ENCODE peak calls at places on chromosome 21, in four cellular contexts. One of them, this sample, is unnamed.

GRCh38 chr21:28066051-28066450 is 926.6 kb downstream of the LTN1 start:
- DNase-seq in right atrium auricular region: no peak
- DNase-seq in brain microvascular endothelial cell: no peak
- DNase-seq in mucosa of descending colon: no peak
- DNase-seq in this sample: no peak

GRCh38 chr21:25485914-25486313 is 121.4 kb downstream of the MRPL39 start:
- DNase-seq in right atrium auricular region: no peak
- DNase-seq in brain microvascular endothelial cell: no peak
- DNase-seq in mucosa of descending colon: no peak
- DNase-seq in this sample: no peak

GRCh38 chr21:17821121-17821520 is 2.0 kb upstream of the C21orf91 start:
- DNase-seq in right atrium auricular region: no peak
- DNase-seq in brain microvascular endothelial cell: no peak
- DNase-seq in mucosa of descending colon: no peak
- DNase-seq in this sample: no peak

GRCh38 chr21:46412521-46413364 is 45.9 kb upstream of the DIP2A start:
- DNase-seq in right atrium auricular region: no peak
- DNase-seq in brain microvascular endothelial cell: no peak
- DNase-seq in mucosa of descending colon: no peak
- DNase-seq in this sample: no peak

GRCh38 chr21:42120056-42120903 is 49.2 kb downstream of the UMODL1 start:
- DNase-seq in right atrium auricular region: no peak
- DNase-seq in brain microvascular endothelial cell: no peak
- DNase-seq in mucosa of descending colon: no peak
- DNase-seq in this sample: no peak

GRCh38 chr21:44416193-44416592 is 39.1 kb upstream of the LRRC3 start:
- DNase-seq in right atrium auricular region: no peak
- DNase-seq in brain microvascular endothelial cell: no peak
- DNase-seq in mucosa of descending colon: no peak
- DNase-seq in this sample: no peak

GRCh38 chr21:45506836-45507522 is 35.3 kb downstream of the SLC19A1 start:
- DNase-seq in right atrium auricular region: no peak
- DNase-seq in brain microvascular endothelial cell: no peak
- DNase-seq in mucosa of descending colon: no peak
- DNase-seq in this sample: no peak

GRCh38 chr21:45859041-45859761 is 122.4 kb upstream of the COL6A1 start:
- DNase-seq in right atrium auricular region: no peak
- DNase-seq in brain microvascular endothelial cell: no peak
- DNase-seq in mucosa of descending colon: no peak
- DNase-seq in this sample: no peak

GRCh38 chr21:43308101-43308500 is 118.8 kb downstream of the SIK1 start:
- DNase-seq in right atrium auricular region: no peak
- DNase-seq in brain microvascular endothelial cell: no peak
- DNase-seq in mucosa of descending colon: no peak
- DNase-seq in this sample: no peak

DNA sequence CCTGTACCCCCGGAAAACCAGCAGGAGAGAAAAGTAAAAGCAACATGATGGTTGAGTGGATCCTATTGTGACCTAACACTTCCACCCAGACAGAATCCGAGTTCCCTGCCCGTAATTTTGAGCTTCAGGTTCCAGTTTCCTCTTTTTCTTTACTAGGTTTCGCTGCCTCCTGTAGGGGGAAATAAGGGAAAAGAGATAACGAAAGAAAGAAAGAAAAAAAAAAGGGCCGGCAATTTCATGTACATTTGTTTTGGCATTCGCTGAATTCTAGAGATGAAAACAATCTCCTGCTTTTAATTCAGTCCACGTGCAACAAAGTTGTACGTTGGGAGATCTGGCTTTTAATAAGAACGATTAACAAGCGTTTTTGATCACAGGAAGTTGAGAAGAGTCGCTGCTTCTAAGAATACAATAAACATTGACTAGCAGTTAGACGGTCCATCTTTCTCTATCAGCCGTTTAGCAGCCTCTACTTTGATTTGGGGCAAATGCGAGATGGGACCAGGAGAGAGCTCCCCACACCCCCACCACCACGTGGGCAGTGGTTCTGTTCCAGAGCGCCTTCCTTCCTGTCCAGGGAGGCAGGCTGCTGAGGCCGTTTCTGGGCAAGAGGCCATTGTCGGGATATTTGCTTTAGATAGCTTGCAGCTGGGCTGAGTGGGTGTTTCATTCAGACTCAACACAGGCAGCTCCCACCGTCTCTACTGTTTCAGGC is 155.9 kb upstream of the RUNX1 start:
- DNase-seq in right atrium auricular region: peak; percentile 79
- DNase-seq in brain microvascular endothelial cell: peak; percentile 93
- DNase-seq in mucosa of descending colon: peak; percentile 45
- DNase-seq in this sample: peak; percentile 66
- H3K4me3 ChIP-seq in right atrium auricular region: no peak overlapping the region
- H3K4me3 ChIP-seq in brain microvascular endothelial cell: no peak overlapping the region
- H3K4me3 ChIP-seq in mucosa of descending colon: no peak overlapping the region
- H3K4me3 ChIP-seq in this sample: no peak overlapping the region

DNA sequence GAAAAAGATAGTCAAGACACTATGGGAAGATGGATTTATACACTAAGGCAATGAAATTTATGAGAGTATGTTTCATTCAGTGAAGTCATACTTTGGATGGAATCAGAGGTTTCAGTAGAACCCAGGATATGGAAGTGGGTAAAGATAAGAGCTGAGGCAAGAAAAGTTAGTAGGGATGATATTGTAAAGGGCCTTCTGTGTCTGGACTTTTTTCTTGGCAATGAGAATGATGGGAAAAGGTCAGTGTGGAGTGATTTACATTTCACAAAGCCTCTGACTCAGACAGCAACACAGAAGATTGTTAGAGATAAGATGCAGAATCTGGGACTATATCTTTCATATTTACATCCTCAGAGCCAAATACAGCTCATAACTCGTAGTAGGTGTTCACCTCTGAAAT is 32.1 kb downstream of the SH3BGR start:
- DNase-seq in right atrium auricular region: no peak
- DNase-seq in brain microvascular endothelial cell: peak; percentile 54
- DNase-seq in mucosa of descending colon: no peak
- DNase-seq in this sample: no peak
- H3K4me3 ChIP-seq in right atrium auricular region: no peak overlapping the region
- H3K4me3 ChIP-seq in brain microvascular endothelial cell: no peak overlapping the region
- H3K4me3 ChIP-seq in mucosa of descending colon: no peak overlapping the region
- H3K4me3 ChIP-seq in this sample: no peak overlapping the region

GRCh38 chr21:34130598-34130985 is 57.2 kb downstream of the MRPS6 start:
- DNase-seq in right atrium auricular region: no peak
- DNase-seq in brain microvascular endothelial cell: no peak
- DNase-seq in mucosa of descending colon: no peak
- DNase-seq in this sample: no peak
- H3K4me3 ChIP-seq in right atrium auricular region: no peak overlapping the region
- H3K4me3 ChIP-seq in brain microvascular endothelial cell: no peak overlapping the region
- H3K4me3 ChIP-seq in mucosa of descending colon: no peak overlapping the region
- H3K4me3 ChIP-seq in this sample: no peak overlapping the region

GRCh38 chr21:31159808-31160207 is 121.5 kb upstream of the KRTAP19-8 start:
- DNase-seq in right atrium auricular region: no peak
- DNase-seq in brain microvascular endothelial cell: no peak
- DNase-seq in mucosa of descending colon: no peak
- DNase-seq in this sample: no peak

GRCh38 chr21:31162079-31162699 is 123.9 kb upstream of the KRTAP19-8 start:
- DNase-seq in right atrium auricular region: no peak
- DNase-seq in brain microvascular endothelial cell: no peak
- DNase-seq in mucosa of descending colon: no peak
- DNase-seq in this sample: no peak

GRCh38 chr21:31164713-31165694 is 126.7 kb upstream of the KRTAP19-8 start:
- DNase-seq in right atrium auricular region: no peak
- DNase-seq in brain microvascular endothelial cell: no peak
- DNase-seq in mucosa of descending colon: no peak
- DNase-seq in this sample: no peak

GRCh38 chr21:31161157-31161556 is 122.9 kb upstream of the KRTAP19-8 start:
- DNase-seq in right atrium auricular region: no peak
- DNase-seq in brain microvascular endothelial cell: no peak
- DNase-seq in mucosa of descending colon: no peak
- DNase-seq in this sample: no peak

DNA sequence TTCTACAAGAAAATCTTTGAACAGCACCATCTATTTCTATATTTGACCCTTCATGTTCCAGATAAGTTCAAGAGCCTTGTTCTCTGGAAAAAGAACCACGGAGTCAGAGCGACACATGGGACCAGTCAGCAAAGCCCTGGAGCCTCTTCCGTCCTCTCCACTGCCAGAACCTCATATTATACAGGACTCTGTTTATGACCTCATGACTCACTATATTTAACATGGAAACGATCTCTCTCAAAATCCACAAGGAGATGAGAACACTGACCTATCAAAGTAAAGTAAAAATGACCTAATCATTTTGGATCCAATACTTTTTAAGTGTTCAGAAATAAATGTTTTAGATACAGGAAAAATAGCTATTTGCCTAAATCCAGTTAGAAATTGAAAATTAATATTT is 124.6 kb upstream of the KRTAP19-8 start:
- DNase-seq in right atrium auricular region: no peak
- DNase-seq in brain microvascular endothelial cell: peak; percentile 26
- DNase-seq in mucosa of descending colon: no peak
- DNase-seq in this sample: no peak
- H3K4me3 ChIP-seq in right atrium auricular region: no peak overlapping the region
- H3K4me3 ChIP-seq in brain microvascular endothelial cell: no peak overlapping the region
- H3K4me3 ChIP-seq in mucosa of descending colon: no peak overlapping the region
- H3K4me3 ChIP-seq in this sample: no peak overlapping the region

This sample was measured in lung.